ENCODE peak calls at places on chromosome 17, in ten cellular contexts. B is H4; M is cerebellar cortex; W is prostate gland; I is sigmoid colon; Q is iPS-NIHi11; V is smooth muscle cell of the brain vasculature; N is stimulated activated CD8-positive, alpha-beta memory T cell treated with anti-CD3 and anti-CD28 coated beads, Interleukin-12 subunit alpha, Interleukin-12 subunit beta, amount 100 ng/mL, for 4 hours; T is A549; Y is T1000. R is an unnamed sample.

GRCh38 chr17:43402567-43402966 is 3.8 kb downstream of the ARL4D start:
- DNase-seq in B (no peak), M (no peak), W (no peak), I (peak), Q (no peak), V (no peak), N (no peak), T (no peak), Y (no peak), R (no peak)

GRCh38 chr17:41013181-41013580 is 4.3 kb upstream of the KRTAP3-1 start:
- DNase-seq in B (no peak), M (no peak), W (no peak), I (no peak), Q (no peak), V (no peak), N (no peak), T (no peak), Y (no peak), R (no peak)

GRCh38 chr17:62981933-62982332 is 15.9 kb downstream of the TANC2 start:
- DNase-seq in B (no peak), M (no peak), W (no peak), I (no peak), Q (no peak), V (no peak), N (no peak), T (peak), Y (no peak), R (no peak)

GRCh38 chr17:52158450-52159042 is at the start of gene CA10:
- DNase-seq in B (no peak), M (peak), W (no peak), I (no peak), Q (peak), V (no peak), N (no peak), T (no peak), Y (no peak), R (no peak)

GRCh38 chr17:28920191-28920590 is 17.3 kb upstream of the DHRS13 start:
- DNase-seq in B (no peak), M (no peak), W (no peak), I (no peak), Q (no peak), V (no peak), N (no peak), T (no peak), Y (no peak), R (no peak)

GRCh38 chr17:21201302-21201602 is 12.7 kb downstream of the TMEM11 start:
- DNase-seq in B (no peak), M (peak), W (peak), I (no peak), Q (no peak), V (no peak), N (no peak), T (no peak), Y (peak), R (no peak)

GRCh38 chr17:9817086-9817485 is 4.8 kb downstream of the GSG1L2 start:
- DNase-seq in B (peak), M (peak), W (peak), I (no peak), Q (peak), V (no peak), N (no peak), T (peak), Y (no peak), R (no peak)

GRCh38 chr17:70239391-70239826 is 70.1 kb downstream of the KCNJ2 start:
- DNase-seq in B (no peak), M (no peak), W (no peak), I (no peak), Q (no peak), V (no peak), N (no peak), T (peak), Y (no peak), R (no peak)

GRCh38 chr17:4215882-4216411 is 47.8 kb downstream of the ANKFY1 start:
- DNase-seq in B (no peak), M (no peak), W (no peak), I (no peak), Q (no peak), V (no peak), N (no peak), T (no peak), Y (no peak), R (no peak)

GRCh38 chr17:13099079-13099478 is 81.3 kb upstream of the ELAC2 start:
- DNase-seq in B (no peak), M (no peak), W (no peak), I (no peak), Q (no peak), V (no peak), N (no peak), T (no peak), Y (no peak), R (no peak)

GRCh38 chr17:22138861-22139469 is 446.6 kb downstream of the KCNJ18 start:
- DNase-seq in B (peak), M (no peak), W (no peak), I (no peak), Q (no peak), V (no peak), N (no peak), T (no peak), Y (no peak), R (no peak)

GRCh38 chr17:66667491-66668030 is 167.4 kb upstream of the CACNG5 start:
- DNase-seq in B (no peak), M (no peak), W (no peak), I (no peak), Q (no peak), V (no peak), N (peak), T (no peak), Y (no peak), R (no peak)

GRCh38 chr17:828761-829160 is 46.6 kb downstream of the MRM3 start:
- DNase-seq in B (no peak), M (no peak), W (no peak), I (no peak), Q (no peak), V (no peak), N (no peak), T (no peak), Y (no peak), R (no peak)

GRCh38 chr17:50076591-50077235 is 18.4 kb upstream of the PDK2 start:
- DNase-seq in B (no peak), M (no peak), W (no peak), I (no peak), Q (peak), V (no peak), N (no peak), T (no peak), Y (no peak), R (no peak)

GRCh38 chr17:78548725-78549124 is 28.5 kb downstream of the DNAH17 start:
- DNase-seq in B (no peak), M (no peak), W (no peak), I (no peak), Q (no peak), V (no peak), N (no peak), T (no peak), Y (no peak), R (no peak)

GRCh38 chr17:64572682-64573154 is 65.9 kb downstream of the CEP95 start:
- DNase-seq in B (peak), M (no peak), W (no peak), I (no peak), Q (no peak), V (no peak), N (no peak), T (peak), Y (no peak), R (no peak)

GRCh38 chr17:27879987-27880608 is 13.1 kb downstream of the LYRM9 start:
- DNase-seq in B (peak), M (peak), W (peak), I (peak), Q (peak), V (no peak), N (peak), T (peak), Y (peak), R (peak)

GRCh38 chr17:3804503-3804931 is 3.5 kb upstream of the ITGAE start:
- DNase-seq in B (no peak), M (no peak), W (no peak), I (no peak), Q (no peak), V (no peak), N (no peak), T (no peak), Y (no peak), R (peak)

GRCh38 chr17:42358434-42358833 is 29.8 kb downstream of the STAT3 start:
- DNase-seq in B (no peak), M (no peak), W (no peak), I (no peak), Q (no peak), V (no peak), N (no peak), T (no peak), Y (no peak), R (no peak)

GRCh38 chr17:30819941-30820705 is 4.4 kb downstream of the CRLF3 start:
- DNase-seq in B (no peak), M (no peak), W (no peak), I (no peak), Q (no peak), V (no peak), N (no peak), T (no peak), Y (no peak), R (no peak)

GRCh38 chr17:83037084-83037950 is 42.1 kb upstream of the METRNL start:
- DNase-seq in B (no peak), M (no peak), W (no peak), I (peak), Q (no peak), V (no peak), N (no peak), T (no peak), Y (no peak), R (no peak)

GRCh38 chr17:979539-980405 is at the start of gene NXN:
- DNase-seq in B (peak), M (peak), W (peak), I (peak), Q (peak), V (no peak), N (peak), T (peak), Y (peak), R (peak)

GRCh38 chr17:78490673-78491072 is 86.5 kb downstream of the DNAH17 start:
- DNase-seq in B (no peak), M (no peak), W (no peak), I (no peak), Q (no peak), V (no peak), N (no peak), T (no peak), Y (no peak), R (no peak)

GRCh38 chr17:78748730-78749317 is 33.2 kb downstream of the CYTH1 start:
- DNase-seq in B (peak), M (no peak), W (peak), I (peak), Q (no peak), V (no peak), N (peak), T (no peak), Y (no peak), R (peak)

GRCh38 chr17:56583772-56584171 is 9.7 kb upstream of the NOG start:
- DNase-seq in B (no peak), M (no peak), W (no peak), I (no peak), Q (no peak), V (no peak), N (no peak), T (no peak), Y (no peak), R (no peak)

GRCh38 chr17:65601881-65602280 is 40.4 kb upstream of the AXIN2 start:
- DNase-seq in B (no peak), M (no peak), W (no peak), I (no peak), Q (no peak), V (no peak), N (no peak), T (no peak), Y (no peak), R (no peak)

GRCh38 chr17:8060274-8060673 is 21.4 kb downstream of the ALOX15B start:
- DNase-seq in B (no peak), M (peak), W (peak), I (peak), Q (peak), V (no peak), N (no peak), T (peak), Y (peak), R (peak)

GRCh38 chr17:29844339-29845048 is 85.5 kb downstream of the SSH2 start:
- DNase-seq in B (no peak), M (no peak), W (no peak), I (no peak), Q (no peak), V (no peak), N (no peak), T (no peak), Y (no peak), R (no peak)

GRCh38 chr17:82648761-82649474 is 674 bp upstream of the WDR45B start:
- DNase-seq in B (no peak), M (peak), W (peak), I (peak), Q (peak), V (no peak), N (no peak), T (peak), Y (peak), R (peak)

GRCh38 chr17:21214777-21215541 is 998 bp upstream of the TMEM11 start:
- DNase-seq in B (no peak), M (no peak), W (no peak), I (peak), Q (peak), V (no peak), N (no peak), T (no peak), Y (no peak), R (no peak)